ENCODE peak calls at places on chromosomes 4 and X, in nine cellular contexts. L is cardiac muscle cell; T is activated T-cell treated with anti-CD3 and anti-CD28 coated beads, Interleukin-2, amount 50 U/mL, for 72 hours; X is stimulated activated CD4-positive, alpha-beta T cell treated with anti-CD3 and anti-CD28 coated beads, Interleukin-12 subunit alpha, Interleukin-12 subunit beta, amount 100 ng/mL, for 4 hours; P is activated naive CD4-positive, alpha-beta T cell treated with anti-CD3 and anti-CD28 coated beads for 36 hours; O is H54; M is fibroblast of pulmonary artery; U is NCI-H345; D is endothelial cell. Y is an unnamed sample.

GRCh38 chrX:134554291-134554690 is 94.3 kb downstream of the HPRT1 start:
- DNase-seq in L (no peak), D (no peak), P (no peak), O (no peak), U (no peak), T (no peak), M (no peak), X (no peak), Y (no peak)

GRCh38 chr4:41456559-41457101 is 81.3 kb upstream of the LIMCH1 start:
- DNase-seq in T (no peak), U (no peak), O (no peak), L (no peak), M (no peak), D (no peak), X (no peak), P (no peak), Y (no peak)

GRCh38 chr4:153555730-153556440 is 89.7 kb downstream of the TMEM131L start:
- DNase-seq in O (no peak), L (peak; percentile 86), D (no peak), U (no peak), M (peak; percentile 87), T (no peak), X (no peak), P (no peak), Y (no peak)

GRCh38 chr4:813900-814299 is 12.0 kb downstream of the CPLX1 start:
- DNase-seq in O (no peak), U (no peak), D (no peak), M (no peak), L (no peak), T (no peak), P (no peak), X (no peak), Y (no peak)

GRCh38 chrX:39582091-39582490 is 515.7 kb downstream of the BCOR start:
- DNase-seq in L (no peak), T (no peak), P (no peak), D (no peak), O (no peak), U (no peak), M (no peak), X (no peak), Y (no peak)

GRCh38 chr4:123643691-123644090 is 247.1 kb downstream of the SPRY1 start:
- DNase-seq in X (no peak), U (no peak), O (no peak), L (no peak), D (no peak), P (no peak), M (no peak), T (no peak), Y (no peak)

GRCh38 chrX:46485897-46486296 is 59.3 kb downstream of the ZNF674 start:
- DNase-seq in X (no peak), O (no peak), T (no peak), D (no peak), L (no peak), P (peak; percentile 27), M (no peak), U (no peak), Y (no peak)

GRCh38 chr4:56979674-56980073 is 978 bp downstream of the POLR2B start:
- DNase-seq in X (peak; percentile 40), D (peak; percentile 39), U (no peak), L (peak; percentile 16), M (peak; percentile 46), P (peak; percentile 71), T (peak; percentile 66), O (no peak), Y (no peak)

GRCh38 chr4:166459616-166460015 is 586.6 kb downstream of the TLL1 start:
- DNase-seq in O (no peak), D (no peak), X (no peak), P (no peak), T (no peak), U (no peak), M (no peak), L (no peak), Y (no peak)

GRCh38 chr4:113077611-113078010 is 28.2 kb downstream of the ANK2 start:
- DNase-seq in P (no peak), T (no peak), M (no peak), X (no peak), D (no peak), U (peak; percentile 2), O (no peak), L (no peak), Y (no peak)

GRCh38 chr4:158304694-158305093 is 94.4 kb downstream of the TMEM144 start:
- DNase-seq in T (no peak), X (no peak), O (no peak), L (no peak), P (no peak), M (no peak), D (no peak), U (no peak), Y (no peak)

GRCh38 chrX:108168961-108169740 is 77.6 kb downstream of the ATG4A start:
- DNase-seq in U (no peak), M (no peak), T (no peak), O (no peak), D (no peak), X (no peak), L (no peak), P (no peak), Y (no peak)

GRCh38 chr4:75909331-75909844 is 7.1 kb upstream of the PPEF2 start:
- DNase-seq in L (no peak), U (no peak), X (no peak), T (no peak), M (no peak), D (no peak), P (no peak), O (no peak), Y (no peak)

GRCh38 chrX:629230-630006 is 1.2 kb upstream of the SHOX start:
- DNase-seq in O (no peak), T (no peak), M (no peak), X (no peak), U (no peak), D (no peak), L (no peak), P (no peak), Y (no peak)

GRCh38 chr4:27357283-27357682 is 496.6 kb downstream of the STIM2 start:
- DNase-seq in U (peak; percentile 0), X (no peak), M (peak; percentile 45), T (no peak), D (no peak), L (peak; percentile 7), O (no peak), P (no peak), Y (no peak)

GRCh38 chr4:140335076-140335475 is 38.4 kb upstream of the SCOC start:
- DNase-seq in U (no peak), D (no peak), L (no peak), O (no peak), M (no peak), P (no peak), T (no peak), X (no peak), Y (no peak)

GRCh38 chr4:60865238-60865637 is 334.9 kb upstream of the ADGRL3 start:
- DNase-seq in M (peak; percentile 21), O (no peak), X (no peak), T (no peak), P (no peak), L (peak; percentile 30), U (no peak), D (peak; percentile 15), Y (no peak)

GRCh38 chr4:128153795-128154194 is 92.7 kb downstream of the LARP1B start:
- DNase-seq in P (no peak), O (no peak), U (no peak), M (peak; percentile 57), T (no peak), X (no peak), L (no peak), D (no peak), Y (no peak)

GRCh38 chrX:14964500-14964899 is 91.3 kb downstream of the MOSPD2 start:
- DNase-seq in P (no peak), T (no peak), O (no peak), X (no peak), M (peak; percentile 22), U (no peak), D (no peak), L (no peak), Y (no peak)

GRCh38 chrX:40282348-40282747 is 184.6 kb upstream of the BCOR start:
- DNase-seq in P (no peak), M (no peak), X (no peak), L (no peak), T (no peak), O (no peak), U (no peak), D (no peak), Y (no peak)

GRCh38 chr4:93187441-93187840 is 641.1 kb upstream of the ATOH1 start:
- DNase-seq in U (no peak), P (no peak), X (no peak), M (no peak), D (no peak), T (no peak), L (no peak), O (no peak), Y (no peak)

GRCh38 chrX:15877380-15877779 is 22.8 kb upstream of the AP1S2 start:
- DNase-seq in T (no peak), D (no peak), O (no peak), P (no peak), L (no peak), X (no peak), U (no peak), M (peak; percentile 61), Y (no peak)

GRCh38 chr4:41611124-41611838 is 73.3 kb downstream of the LIMCH1 start:
- DNase-seq in U (no peak), D (no peak), P (no peak), O (no peak), T (no peak), X (no peak), M (no peak), L (no peak), Y (no peak)

GRCh38 chrX:1534321-1535168 is 2.4 kb downstream of the P2RY8 start:
- DNase-seq in M (no peak), O (no peak), L (no peak), D (no peak), T (peak; percentile 50), P (peak; percentile 58), U (no peak), X (peak; percentile 34), Y (no peak)

GRCh38 chr4:90495936-90496335 is 368.7 kb downstream of the CCSER1 start:
- DNase-seq in O (no peak), U (no peak), X (no peak), D (no peak), P (no peak), L (no peak), T (no peak), M (no peak), Y (no peak)

GRCh38 chr4:23827971-23828680 is 61.7 kb downstream of the PPARGC1A start:
- DNase-seq in T (no peak), O (no peak), X (no peak), P (no peak), D (no peak), L (no peak), U (no peak), M (no peak), Y (no peak)

GRCh38 chr4:45530498-45530897 is 593.4 kb downstream of the GABRG1 start:
- DNase-seq in L (no peak), O (no peak), M (no peak), T (no peak), U (no peak), X (no peak), P (no peak), D (no peak), Y (no peak)

GRCh38 chr4:78747328-78747946 is 28.7 kb upstream of the BMP2K start:
- DNase-seq in D (no peak), X (no peak), U (no peak), T (no peak), L (no peak), P (no peak), M (no peak), O (no peak), Y (no peak)

GRCh38 chr4:70996014-70996353 is 2.5 kb downstream of the DCK start:
- DNase-seq in L (no peak), T (peak; percentile 31), X (no peak), M (no peak), O (no peak), P (peak; percentile 46), U (no peak), D (no peak), Y (no peak)

GRCh38 chr4:16581117-16581516 is 317.3 kb downstream of the LDB2 start:
- DNase-seq in P (no peak), U (no peak), L (no peak), D (no peak), T (no peak), O (no peak), M (no peak), X (no peak), Y (no peak)

GRCh38 chr4:15653864-15654391 is 1.2 kb downstream of the FBXL5 start:
- DNase-seq in P (peak; percentile 15), D (no peak), X (no peak), O (no peak), M (peak; percentile 71), U (peak; percentile 6), L (peak; percentile 42), T (no peak), Y (no peak)

Y was measured in progenitor cell of endocrine pancreas.